ENCODE peak calls at places on chromosome 4, in seven cellular contexts. O is IMR-90, A is H1, Y is H9, M is mesenchymal stem cell, W is trophoblast cell, Z is mesendoderm. I is an unnamed sample.

GRCh38 chr4:1870328-1870577 is 940 bp upstream of the NSD2 start:
- DNase-seq in O (peak; percentile 66), A (no peak), Y (peak; percentile 93), M (peak; percentile 87), W (peak; percentile 90), Z (peak; percentile 93), I (no peak)

GRCh38 chr4:186900980-186901379 is 177.3 kb upstream of the FAT1 start:
- DNase-seq in O (no peak), A (no peak), Y (no peak), M (no peak), W (no peak), Z (no peak), I (no peak)

GRCh38 chr4:118824141-118824540 is 11.8 kb downstream of the SEC24D start:
- DNase-seq in O (no peak), A (no peak), Y (no peak), M (no peak), W (no peak), Z (no peak), I (no peak)

GRCh38 chr4:186886759-186887158 is 163.1 kb upstream of the FAT1 start:
- DNase-seq in O (no peak), A (no peak), Y (no peak), M (no peak), W (no peak), Z (peak; percentile 4), I (no peak)

GRCh38 chr4:3009422-3009821 is 46.1 kb downstream of the GRK4 start:
- DNase-seq in O (no peak), A (no peak), Y (peak; percentile 47), M (peak; percentile 20), W (peak; percentile 48), Z (peak; percentile 57), I (peak; percentile 11)

GRCh38 chr4:74365761-74366160 is 816 bp downstream of the EREG start:
- DNase-seq in O (no peak), A (peak; percentile 56), Y (peak; percentile 50), M (peak; percentile 28), W (no peak), Z (peak; percentile 31), I (peak; percentile 6)

GRCh38 chr4:48604041-48604440 is 114.0 kb downstream of the ZAR1 start:
- DNase-seq in O (no peak), A (no peak), Y (no peak), M (no peak), W (no peak), Z (no peak), I (no peak)

GRCh38 chr4:42396361-42397255 is 680 bp upstream of the SHISA3 start:
- DNase-seq in O (no peak), A (peak; percentile 67), Y (peak; percentile 40), M (peak; percentile 22), W (no peak), Z (peak; percentile 51), I (peak; percentile 52)

GRCh38 chr4:11566440-11567022 is 137.8 kb upstream of the HS3ST1 start:
- DNase-seq in O (peak; percentile 77), A (no peak), Y (no peak), M (no peak), W (no peak), Z (no peak), I (no peak)

GRCh38 chr4:141339966-141340365 is 119.3 kb downstream of the ZNF330 start:
- DNase-seq in O (peak; percentile 28), A (no peak), Y (no peak), M (no peak), W (no peak), Z (no peak), I (no peak)

GRCh38 chr4:189117426-189117825 is 823.2 kb upstream of the FRG1 start:
- DNase-seq in O (peak; percentile 13), A (no peak), Y (peak; percentile 38), M (peak; percentile 5), W (no peak), Z (peak; percentile 19), I (no peak)

GRCh38 chr4:78757574-78757973 is 18.6 kb upstream of the BMP2K start:
- DNase-seq in O (no peak), A (no peak), Y (no peak), M (no peak), W (no peak), Z (no peak), I (no peak)

GRCh38 chr4:158211288-158211687 is 1.0 kb downstream of the TMEM144 start:
- DNase-seq in O (no peak), A (no peak), Y (no peak), M (no peak), W (no peak), Z (peak; percentile 50), I (no peak)

GRCh38 chr4:112321768-112322684 is 24.9 kb downstream of the ALPK1 start:
- DNase-seq in O (peak; percentile 60), A (peak; percentile 85), Y (peak; percentile 47), M (peak; percentile 64), W (peak; percentile 51), Z (peak; percentile 71), I (peak; percentile 64)

DNA sequence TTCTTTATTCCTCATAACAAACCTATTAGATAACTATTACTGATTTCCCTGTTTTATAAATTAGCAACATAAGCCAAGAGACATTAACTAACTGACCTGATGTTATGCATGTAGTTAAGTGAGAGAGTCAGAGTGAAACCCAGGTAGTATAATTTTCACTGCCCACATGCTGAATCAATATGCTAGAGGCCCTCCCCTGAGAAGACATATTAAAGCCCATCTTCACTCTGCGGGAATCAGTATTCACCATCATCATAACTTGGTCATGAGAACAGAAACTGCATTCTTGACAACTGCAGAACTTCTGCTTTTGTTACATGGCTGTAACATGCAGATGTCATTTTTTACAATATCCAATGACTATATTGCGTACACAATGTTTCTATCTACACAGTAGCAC is 1324.3 kb downstream of the ARAP2 start:
- DNase-seq in O (no peak), A (no peak), Y (no peak), M (no peak), W (no peak), Z (no peak), I (no peak)
- H2BK120ac ChIP-seq in O (no peak overlapping the region), A (no peak overlapping the region), Y (no peak overlapping the region), M (no peak overlapping the region), W (no peak overlapping the region), Z (no peak overlapping the region), I (no peak overlapping the region)

DNA sequence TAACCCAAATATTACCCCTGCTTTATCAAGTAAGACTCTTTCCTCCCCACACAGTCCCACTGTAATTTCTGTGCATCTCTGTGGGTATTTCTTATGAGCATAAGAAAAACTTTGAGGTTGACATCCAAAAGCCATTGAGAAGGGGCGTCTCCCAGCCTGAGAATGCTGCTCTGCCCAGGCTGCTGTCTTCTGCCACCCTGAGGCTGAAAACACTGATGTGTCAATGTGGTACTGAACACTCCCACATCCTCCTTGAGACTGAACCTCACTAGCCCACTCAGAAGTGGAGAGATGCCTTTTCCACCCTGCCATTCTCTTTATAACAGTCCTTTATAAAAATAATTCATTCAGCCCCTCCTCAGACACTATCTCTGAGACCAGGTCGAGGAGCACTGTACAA is 120.8 kb downstream of the SMIM20 start:
- DNase-seq in O (no peak), A (no peak), Y (no peak), M (no peak), W (no peak), Z (no peak), I (no peak)
- H2BK120ac ChIP-seq in O (no peak overlapping the region), A (no peak overlapping the region), Y (no peak overlapping the region), M (no peak overlapping the region), W (no peak overlapping the region), Z (no peak overlapping the region), I (no peak overlapping the region)

GRCh38 chr4:128283071-128283470 is 4.5 kb downstream of the PGRMC2 start:
- DNase-seq in O (no peak), A (no peak), Y (no peak), M (no peak), W (no peak), Z (no peak), I (no peak)

GRCh38 chr4:128286474-128287158 is 997 bp downstream of the PGRMC2 start:
- DNase-seq in O (peak; percentile 61), A (no peak), Y (no peak), M (peak; percentile 65), W (no peak), Z (peak; percentile 61), I (peak; percentile 15)

GRCh38 chr4:128285085-128286023 is 2.3 kb downstream of the PGRMC2 start:
- DNase-seq in O (no peak), A (no peak), Y (no peak), M (no peak), W (no peak), Z (no peak), I (no peak)

GRCh38 chr4:128282516-128282915 is 5.1 kb downstream of the PGRMC2 start:
- DNase-seq in O (no peak), A (no peak), Y (no peak), M (no peak), W (no peak), Z (no peak), I (no peak)

DNA sequence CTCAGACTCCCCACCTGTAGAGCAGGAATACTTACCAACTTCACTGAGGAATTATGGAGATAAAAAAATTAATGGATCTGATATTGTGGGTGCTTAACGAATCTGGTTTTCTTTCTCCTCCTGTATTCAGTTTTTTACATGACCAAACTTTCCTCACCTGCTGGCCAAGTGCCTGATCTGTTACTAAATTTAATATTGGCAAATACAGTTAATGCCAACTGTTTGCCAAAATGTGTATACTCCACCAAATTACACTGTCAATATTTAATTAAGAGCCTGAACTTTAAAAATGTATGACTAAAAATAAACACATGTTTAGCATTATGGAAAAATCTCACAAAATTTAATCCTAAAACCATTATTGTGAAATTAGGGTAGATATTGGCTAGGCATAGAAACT is 3.3 kb downstream of the PGRMC2 start:
- DNase-seq in O (no peak), A (no peak), Y (no peak), M (no peak), W (no peak), Z (no peak), I (no peak)
- H2BK120ac ChIP-seq in O (no peak overlapping the region), A (no peak overlapping the region), Y (no peak overlapping the region), M (no peak overlapping the region), W (no peak overlapping the region), Z (no peak overlapping the region), I (no peak overlapping the region)

GRCh38 chr4:80787306-80787705 is 243.2 kb upstream of the BMP3 start:
- DNase-seq in O (no peak), A (no peak), Y (no peak), M (no peak), W (no peak), Z (no peak), I (no peak)
- H2BK120ac ChIP-seq in O (no peak overlapping the region), A (no peak overlapping the region), Y (no peak overlapping the region), M (no peak overlapping the region), W (no peak overlapping the region), Z (no peak overlapping the region), I (no peak overlapping the region)

I was measured in neuronal stem cell.